ENCODE peak calls at places on chromosomes 7 and 10, in nine cellular contexts. One of them, this sample, is unnamed.

GRCh38 chr7:51467384-51468017 is 150.9 kb upstream of the COBL start:
- DNase-seq in RWPE2: no peak
- DNase-seq in cardiac fibroblast: no peak
- DNase-seq in MM.1S: peak
- DNase-seq in fibroblast of pulmonary artery: no peak
- DNase-seq in foreskin fibroblast: no peak
- DNase-seq in retinal pigment epithelial cell: no peak
- DNase-seq in mammary epithelial cell: no peak
- DNase-seq in left lung: no peak
- DNase-seq in this sample: no peak

GRCh38 chr10:27457966-27458365 is 46.1 kb upstream of the RAB18 start:
- DNase-seq in foreskin fibroblast: no peak
- DNase-seq in retinal pigment epithelial cell: no peak
- DNase-seq in fibroblast of pulmonary artery: no peak
- DNase-seq in MM.1S: no peak
- DNase-seq in left lung: no peak
- DNase-seq in mammary epithelial cell: no peak
- DNase-seq in RWPE2: no peak
- DNase-seq in cardiac fibroblast: no peak
- DNase-seq in this sample: no peak

GRCh38 chr10:86055928-86056327 is 310.7 kb downstream of the GRID1 start:
- DNase-seq in fibroblast of pulmonary artery: no peak
- DNase-seq in cardiac fibroblast: no peak
- DNase-seq in mammary epithelial cell: no peak
- DNase-seq in left lung: no peak
- DNase-seq in RWPE2: no peak
- DNase-seq in MM.1S: no peak
- DNase-seq in foreskin fibroblast: no peak
- DNase-seq in retinal pigment epithelial cell: no peak
- DNase-seq in this sample: no peak

GRCh38 chr7:132654150-132654549 is 77.9 kb upstream of the PLXNA4 start:
- DNase-seq in RWPE2: no peak
- DNase-seq in retinal pigment epithelial cell: no peak
- DNase-seq in fibroblast of pulmonary artery: peak
- DNase-seq in left lung: no peak
- DNase-seq in cardiac fibroblast: peak
- DNase-seq in MM.1S: peak
- DNase-seq in foreskin fibroblast: peak
- DNase-seq in mammary epithelial cell: no peak
- DNase-seq in this sample: no peak

GRCh38 chr7:111920329-111920728 is 285.9 kb downstream of the DOCK4 start:
- DNase-seq in RWPE2: no peak
- DNase-seq in left lung: no peak
- DNase-seq in retinal pigment epithelial cell: no peak
- DNase-seq in cardiac fibroblast: no peak
- DNase-seq in foreskin fibroblast: no peak
- DNase-seq in MM.1S: no peak
- DNase-seq in fibroblast of pulmonary artery: no peak
- DNase-seq in mammary epithelial cell: no peak
- DNase-seq in this sample: no peak

GRCh38 chr7:149878523-149878921 is 4.8 kb downstream of the ATP6V0E2 start:
- DNase-seq in foreskin fibroblast: no peak
- DNase-seq in RWPE2: no peak
- DNase-seq in MM.1S: no peak
- DNase-seq in retinal pigment epithelial cell: no peak
- DNase-seq in mammary epithelial cell: no peak
- DNase-seq in left lung: no peak
- DNase-seq in fibroblast of pulmonary artery: no peak
- DNase-seq in cardiac fibroblast: no peak
- DNase-seq in this sample: no peak

GRCh38 chr7:234712-235553 is 42.6 kb downstream of the FAM20C start:
- DNase-seq in fibroblast of pulmonary artery: no peak
- DNase-seq in RWPE2: no peak
- DNase-seq in left lung: peak
- DNase-seq in MM.1S: no peak
- DNase-seq in retinal pigment epithelial cell: no peak
- DNase-seq in cardiac fibroblast: no peak
- DNase-seq in foreskin fibroblast: no peak
- DNase-seq in mammary epithelial cell: peak
- DNase-seq in this sample: no peak

GRCh38 chr10:79235765-79236755 is 111.2 kb upstream of the PPIF start:
- DNase-seq in fibroblast of pulmonary artery: no peak
- DNase-seq in RWPE2: no peak
- DNase-seq in cardiac fibroblast: no peak
- DNase-seq in foreskin fibroblast: no peak
- DNase-seq in retinal pigment epithelial cell: no peak
- DNase-seq in MM.1S: no peak
- DNase-seq in left lung: no peak
- DNase-seq in mammary epithelial cell: no peak
- DNase-seq in this sample: no peak

GRCh38 chr7:2107386-2108085 is 125.2 kb downstream of the MAD1L1 start:
- DNase-seq in left lung: no peak
- DNase-seq in retinal pigment epithelial cell: no peak
- DNase-seq in RWPE2: no peak
- DNase-seq in foreskin fibroblast: no peak
- DNase-seq in fibroblast of pulmonary artery: no peak
- DNase-seq in MM.1S: no peak
- DNase-seq in mammary epithelial cell: no peak
- DNase-seq in cardiac fibroblast: no peak
- DNase-seq in this sample: no peak

GRCh38 chr7:150371131-150371995 is 2.7 kb downstream of the REPIN1 start:
- DNase-seq in fibroblast of pulmonary artery: no peak
- DNase-seq in RWPE2: no peak
- DNase-seq in foreskin fibroblast: no peak
- DNase-seq in left lung: no peak
- DNase-seq in cardiac fibroblast: no peak
- DNase-seq in MM.1S: no peak
- DNase-seq in mammary epithelial cell: no peak
- DNase-seq in retinal pigment epithelial cell: no peak
- DNase-seq in this sample: no peak

GRCh38 chr7:64630496-64630895 is 35.4 kb upstream of the ZNF107 start:
- DNase-seq in left lung: no peak
- DNase-seq in RWPE2: no peak
- DNase-seq in fibroblast of pulmonary artery: peak
- DNase-seq in retinal pigment epithelial cell: no peak
- DNase-seq in MM.1S: no peak
- DNase-seq in foreskin fibroblast: peak
- DNase-seq in mammary epithelial cell: no peak
- DNase-seq in cardiac fibroblast: peak
- DNase-seq in this sample: no peak

GRCh38 chr7:72362246-72362645 is 49.9 kb downstream of the CALN1 start:
- DNase-seq in foreskin fibroblast: no peak
- DNase-seq in fibroblast of pulmonary artery: no peak
- DNase-seq in MM.1S: no peak
- DNase-seq in RWPE2: no peak
- DNase-seq in retinal pigment epithelial cell: no peak
- DNase-seq in left lung: no peak
- DNase-seq in cardiac fibroblast: no peak
- DNase-seq in mammary epithelial cell: no peak
- DNase-seq in this sample: no peak
- TF ChIP-seq CTCF in foreskin fibroblast: no peak
- TF ChIP-seq CTCF in fibroblast of pulmonary artery: no peak
- TF ChIP-seq CTCF in MM.1S: no peak
- TF ChIP-seq CTCF in RWPE2: no peak
- TF ChIP-seq CTCF in retinal pigment epithelial cell: no peak
- TF ChIP-seq CTCF in left lung: no peak
- TF ChIP-seq CTCF in cardiac fibroblast: no peak
- TF ChIP-seq CTCF in mammary epithelial cell: no peak
- TF ChIP-seq CTCF in this sample: no peak

GRCh38 chr7:27143022-27143949 is at the start of gene HOXA5:
- DNase-seq in foreskin fibroblast: peak
- DNase-seq in cardiac fibroblast: peak
- DNase-seq in retinal pigment epithelial cell: no peak
- DNase-seq in MM.1S: no peak
- DNase-seq in mammary epithelial cell: peak
- DNase-seq in left lung: no peak
- DNase-seq in fibroblast of pulmonary artery: peak
- DNase-seq in RWPE2: no peak
- DNase-seq in this sample: no peak
- H3K4me3 ChIP-seq in foreskin fibroblast: peak
- H3K4me3 ChIP-seq in cardiac fibroblast: peak
- H3K4me3 ChIP-seq in retinal pigment epithelial cell: no peak
- H3K4me3 ChIP-seq in MM.1S: no peak
- H3K4me3 ChIP-seq in mammary epithelial cell: peak
- H3K4me3 ChIP-seq in left lung: peak
- H3K4me3 ChIP-seq in fibroblast of pulmonary artery: peak
- H3K4me3 ChIP-seq in RWPE2: peak
- H3K4me3 ChIP-seq in this sample: peak

GRCh38 chr10:117948493-117948892 is 98.2 kb downstream of the RAB11FIP2 start:
- DNase-seq in retinal pigment epithelial cell: no peak
- DNase-seq in fibroblast of pulmonary artery: no peak
- DNase-seq in MM.1S: no peak
- DNase-seq in left lung: no peak
- DNase-seq in RWPE2: no peak
- DNase-seq in foreskin fibroblast: no peak
- DNase-seq in mammary epithelial cell: no peak
- DNase-seq in cardiac fibroblast: no peak
- DNase-seq in this sample: no peak
- TF ChIP-seq CTCF in retinal pigment epithelial cell: no peak
- TF ChIP-seq CTCF in fibroblast of pulmonary artery: no peak
- TF ChIP-seq CTCF in MM.1S: no peak
- TF ChIP-seq CTCF in left lung: no peak
- TF ChIP-seq CTCF in RWPE2: no peak
- TF ChIP-seq CTCF in foreskin fibroblast: no peak
- TF ChIP-seq CTCF in mammary epithelial cell: no peak
- TF ChIP-seq CTCF in cardiac fibroblast: no peak
- TF ChIP-seq CTCF in this sample: no peak

GRCh38 chr10:133453516-133454203 is at the start of gene SCART1:
- DNase-seq in retinal pigment epithelial cell: no peak
- DNase-seq in RWPE2: no peak
- DNase-seq in MM.1S: no peak
- DNase-seq in foreskin fibroblast: no peak
- DNase-seq in fibroblast of pulmonary artery: no peak
- DNase-seq in mammary epithelial cell: no peak
- DNase-seq in left lung: no peak
- DNase-seq in cardiac fibroblast: no peak
- DNase-seq in this sample: no peak
- H3K4me3 ChIP-seq in retinal pigment epithelial cell: no peak
- H3K4me3 ChIP-seq in RWPE2: no peak
- H3K4me3 ChIP-seq in MM.1S: no peak
- H3K4me3 ChIP-seq in foreskin fibroblast: no peak
- H3K4me3 ChIP-seq in fibroblast of pulmonary artery: no peak
- H3K4me3 ChIP-seq in mammary epithelial cell: no peak
- H3K4me3 ChIP-seq in left lung: no peak
- H3K4me3 ChIP-seq in cardiac fibroblast: no peak
- H3K4me3 ChIP-seq in this sample: no peak

GRCh38 chr7:128880791-128881457 is 18.3 kb downstream of the ATP6V1F start:
- DNase-seq in mammary epithelial cell: no peak
- DNase-seq in RWPE2: peak
- DNase-seq in MM.1S: no peak
- DNase-seq in fibroblast of pulmonary artery: no peak
- DNase-seq in retinal pigment epithelial cell: no peak
- DNase-seq in foreskin fibroblast: no peak
- DNase-seq in left lung: no peak
- DNase-seq in cardiac fibroblast: no peak
- DNase-seq in this sample: no peak

GRCh38 chr7:128879461-128879938 is 16.8 kb downstream of the ATP6V1F start:
- DNase-seq in retinal pigment epithelial cell: no peak
- DNase-seq in MM.1S: no peak
- DNase-seq in RWPE2: peak
- DNase-seq in mammary epithelial cell: no peak
- DNase-seq in left lung: no peak
- DNase-seq in fibroblast of pulmonary artery: no peak
- DNase-seq in foreskin fibroblast: no peak
- DNase-seq in cardiac fibroblast: no peak
- DNase-seq in this sample: no peak

GRCh38 chr7:128881458-128882125 is 18.9 kb downstream of the ATP6V1F start:
- DNase-seq in left lung: no peak
- DNase-seq in MM.1S: no peak
- DNase-seq in foreskin fibroblast: no peak
- DNase-seq in RWPE2: peak
- DNase-seq in mammary epithelial cell: no peak
- DNase-seq in retinal pigment epithelial cell: no peak
- DNase-seq in fibroblast of pulmonary artery: no peak
- DNase-seq in cardiac fibroblast: no peak
- DNase-seq in this sample: no peak

GRCh38 chr7:128878226-128879105 is 15.8 kb downstream of the ATP6V1F start:
- DNase-seq in left lung: no peak
- DNase-seq in foreskin fibroblast: no peak
- DNase-seq in cardiac fibroblast: no peak
- DNase-seq in fibroblast of pulmonary artery: no peak
- DNase-seq in RWPE2: no peak
- DNase-seq in MM.1S: no peak
- DNase-seq in mammary epithelial cell: no peak
- DNase-seq in retinal pigment epithelial cell: no peak
- DNase-seq in this sample: no peak

DNA sequence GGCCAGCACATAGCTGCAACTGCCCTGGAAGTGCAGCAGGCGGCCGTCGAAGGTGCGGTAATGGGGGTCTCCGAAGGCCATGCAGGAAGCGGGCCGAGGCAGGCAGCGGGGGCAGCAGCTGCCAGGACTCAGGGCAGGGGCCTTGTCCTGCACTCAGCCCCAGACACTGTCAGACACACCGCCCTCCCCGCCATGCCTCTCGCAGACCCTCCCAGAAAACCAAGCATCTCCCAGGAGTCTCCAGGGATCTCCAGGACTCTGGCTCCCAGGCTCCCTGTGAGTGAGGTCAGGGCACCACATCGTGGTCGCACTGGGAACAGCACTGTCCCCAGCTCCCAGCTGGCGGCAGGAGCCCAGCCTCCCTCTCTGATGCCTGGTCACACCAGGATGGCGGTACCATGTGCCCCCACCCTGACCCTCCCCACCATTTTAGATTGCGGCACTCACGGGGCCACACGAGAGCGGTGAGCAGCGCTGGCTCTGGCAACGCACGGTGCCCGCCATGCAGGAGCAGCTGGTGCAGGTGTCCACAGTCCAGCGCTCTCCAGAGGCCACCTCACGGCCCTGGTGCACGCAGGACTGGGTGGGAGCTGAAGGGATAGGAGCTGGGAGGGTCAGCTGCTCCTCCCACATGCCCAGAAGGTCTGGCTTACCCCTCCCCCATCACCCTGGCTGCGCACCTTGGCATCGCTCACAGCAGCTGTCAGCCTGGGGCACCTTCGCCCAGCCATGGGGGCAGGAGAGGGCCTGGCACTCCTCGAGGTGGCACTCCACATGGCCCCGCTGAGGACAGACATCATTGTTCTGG is 17.5 kb downstream of the ATP6V1F start:
- DNase-seq in fibroblast of pulmonary artery: peak
- DNase-seq in RWPE2: peak
- DNase-seq in mammary epithelial cell: peak
- DNase-seq in cardiac fibroblast: peak
- DNase-seq in MM.1S: no peak
- DNase-seq in left lung: peak
- DNase-seq in retinal pigment epithelial cell: no peak
- DNase-seq in foreskin fibroblast: no peak
- DNase-seq in this sample: no peak
- TF ChIP-seq CTCF in fibroblast of pulmonary artery: peak
- TF ChIP-seq CTCF in RWPE2: peak
- TF ChIP-seq CTCF in mammary epithelial cell: peak
- TF ChIP-seq CTCF in cardiac fibroblast: peak
- TF ChIP-seq CTCF in MM.1S: no peak
- TF ChIP-seq CTCF in left lung: peak
- TF ChIP-seq CTCF in retinal pigment epithelial cell: peak
- TF ChIP-seq CTCF in foreskin fibroblast: peak
- TF ChIP-seq CTCF in this sample: peak

GRCh38 chr7:105496501-105496900 is 25.6 kb downstream of the PUS7 start:
- DNase-seq in retinal pigment epithelial cell: no peak
- DNase-seq in MM.1S: no peak
- DNase-seq in fibroblast of pulmonary artery: peak
- DNase-seq in left lung: no peak
- DNase-seq in RWPE2: no peak
- DNase-seq in cardiac fibroblast: peak
- DNase-seq in mammary epithelial cell: peak
- DNase-seq in foreskin fibroblast: peak
- DNase-seq in this sample: no peak
- H3K4me3 ChIP-seq in retinal pigment epithelial cell: no peak
- H3K4me3 ChIP-seq in MM.1S: no peak
- H3K4me3 ChIP-seq in fibroblast of pulmonary artery: no peak
- H3K4me3 ChIP-seq in left lung: no peak
- H3K4me3 ChIP-seq in RWPE2: no peak
- H3K4me3 ChIP-seq in cardiac fibroblast: no peak
- H3K4me3 ChIP-seq in mammary epithelial cell: no peak
- H3K4me3 ChIP-seq in foreskin fibroblast: no peak
- H3K4me3 ChIP-seq in this sample: no peak

This sample was measured in AG09309.